ENCODE peak calls at places on chromosome 10, in nine cellular contexts. One of them, this sample, is unnamed.
A peak's percentile ranks its signal among the peaks of the same experiment; 100 is the strongest.

GRCh38 chr10:94212876-94213595 is 149.7 kb downstream of the NOC3L start:
- DNase-seq in left ventricle myocardium inferior: no peak
- DNase-seq in CD8-positive, alpha-beta T cell: no peak
- DNase-seq in thoracic aorta: no peak
- DNase-seq in fibroblast of lung: peak; percentile 63
- DNase-seq in adrenal gland: no peak
- DNase-seq in substantia nigra: no peak
- DNase-seq in brain microvascular endothelial cell: no peak
- DNase-seq in aorta: no peak
- DNase-seq in this sample: no peak

GRCh38 chr10:72170263-72170662 is 45.5 kb upstream of the ANAPC16 start:
- DNase-seq in left ventricle myocardium inferior: no peak
- DNase-seq in CD8-positive, alpha-beta T cell: no peak
- DNase-seq in thoracic aorta: no peak
- DNase-seq in fibroblast of lung: no peak
- DNase-seq in adrenal gland: peak; percentile 83
- DNase-seq in substantia nigra: no peak
- DNase-seq in brain microvascular endothelial cell: no peak
- DNase-seq in aorta: no peak
- DNase-seq in this sample: no peak

GRCh38 chr10:114482915-114483314 is 78.6 kb upstream of the AFAP1L2 start:
- DNase-seq in left ventricle myocardium inferior: no peak
- DNase-seq in CD8-positive, alpha-beta T cell: no peak
- DNase-seq in thoracic aorta: no peak
- DNase-seq in fibroblast of lung: no peak
- DNase-seq in adrenal gland: no peak
- DNase-seq in substantia nigra: no peak
- DNase-seq in brain microvascular endothelial cell: no peak
- DNase-seq in aorta: no peak
- DNase-seq in this sample: no peak

GRCh38 chr10:119608316-119609155 is 11.8 kb upstream of the TIAL1 start:
- DNase-seq in left ventricle myocardium inferior: peak; percentile 32
- DNase-seq in CD8-positive, alpha-beta T cell: no peak
- DNase-seq in thoracic aorta: no peak
- DNase-seq in fibroblast of lung: peak; percentile 40
- DNase-seq in adrenal gland: peak; percentile 65
- DNase-seq in substantia nigra: peak; percentile 47
- DNase-seq in brain microvascular endothelial cell: peak; percentile 8
- DNase-seq in aorta: peak; percentile 53
- DNase-seq in this sample: no peak

GRCh38 chr10:33129181-33129928 is 171.3 kb upstream of the ITGB1 start:
- DNase-seq in left ventricle myocardium inferior: peak; percentile 50
- DNase-seq in CD8-positive, alpha-beta T cell: no peak
- DNase-seq in thoracic aorta: no peak
- DNase-seq in fibroblast of lung: peak; percentile 97
- DNase-seq in adrenal gland: peak; percentile 31
- DNase-seq in substantia nigra: no peak
- DNase-seq in brain microvascular endothelial cell: peak; percentile 89
- DNase-seq in aorta: peak; percentile 71
- DNase-seq in this sample: no peak

GRCh38 chr10:42781893-42782445 is 626 bp upstream of the BMS1 start:
- DNase-seq in left ventricle myocardium inferior: no peak
- DNase-seq in CD8-positive, alpha-beta T cell: no peak
- DNase-seq in thoracic aorta: no peak
- DNase-seq in fibroblast of lung: no peak
- DNase-seq in adrenal gland: peak; percentile 26
- DNase-seq in substantia nigra: no peak
- DNase-seq in brain microvascular endothelial cell: no peak
- DNase-seq in aorta: no peak
- DNase-seq in this sample: no peak

GRCh38 chr10:5665380-5666323 is 743 bp downstream of the ASB13 start:
- DNase-seq in left ventricle myocardium inferior: peak; percentile 35
- DNase-seq in CD8-positive, alpha-beta T cell: no peak
- DNase-seq in thoracic aorta: no peak
- DNase-seq in fibroblast of lung: no peak
- DNase-seq in adrenal gland: peak; percentile 76
- DNase-seq in substantia nigra: peak; percentile 74
- DNase-seq in brain microvascular endothelial cell: no peak
- DNase-seq in aorta: no peak
- DNase-seq in this sample: peak; percentile 84

GRCh38 chr10:104286939-104287338 is 18.0 kb downstream of the GSTO2 start:
- DNase-seq in left ventricle myocardium inferior: no peak
- DNase-seq in CD8-positive, alpha-beta T cell: no peak
- DNase-seq in thoracic aorta: no peak
- DNase-seq in fibroblast of lung: no peak
- DNase-seq in adrenal gland: no peak
- DNase-seq in substantia nigra: no peak
- DNase-seq in brain microvascular endothelial cell: no peak
- DNase-seq in aorta: no peak
- DNase-seq in this sample: no peak

GRCh38 chr10:103197891-103198290 is 4.8 kb upstream of the NT5C2 start:
- DNase-seq in left ventricle myocardium inferior: no peak
- DNase-seq in CD8-positive, alpha-beta T cell: no peak
- DNase-seq in thoracic aorta: no peak
- DNase-seq in fibroblast of lung: no peak
- DNase-seq in adrenal gland: no peak
- DNase-seq in substantia nigra: no peak
- DNase-seq in brain microvascular endothelial cell: no peak
- DNase-seq in aorta: no peak
- DNase-seq in this sample: no peak

GRCh38 chr10:132420469-132421376 is 23.7 kb downstream of the PWWP2B start:
- DNase-seq in left ventricle myocardium inferior: no peak
- DNase-seq in CD8-positive, alpha-beta T cell: no peak
- DNase-seq in thoracic aorta: no peak
- DNase-seq in fibroblast of lung: peak; percentile 18
- DNase-seq in adrenal gland: peak; percentile 78
- DNase-seq in substantia nigra: no peak
- DNase-seq in brain microvascular endothelial cell: no peak
- DNase-seq in aorta: no peak
- DNase-seq in this sample: peak; percentile 92

GRCh38 chr10:14014423-14014822 is 316.3 kb downstream of the FRMD4A start:
- DNase-seq in left ventricle myocardium inferior: no peak
- DNase-seq in CD8-positive, alpha-beta T cell: no peak
- DNase-seq in thoracic aorta: no peak
- DNase-seq in fibroblast of lung: peak; percentile 18
- DNase-seq in adrenal gland: no peak
- DNase-seq in substantia nigra: no peak
- DNase-seq in brain microvascular endothelial cell: no peak
- DNase-seq in aorta: no peak
- DNase-seq in this sample: no peak

GRCh38 chr10:14019983-14020668 is 310.6 kb downstream of the FRMD4A start:
- DNase-seq in left ventricle myocardium inferior: no peak
- DNase-seq in CD8-positive, alpha-beta T cell: no peak
- DNase-seq in thoracic aorta: no peak
- DNase-seq in fibroblast of lung: no peak
- DNase-seq in adrenal gland: no peak
- DNase-seq in substantia nigra: no peak
- DNase-seq in brain microvascular endothelial cell: no peak
- DNase-seq in aorta: no peak
- DNase-seq in this sample: no peak

GRCh38 chr10:14016942-14017341 is 313.8 kb downstream of the FRMD4A start:
- DNase-seq in left ventricle myocardium inferior: no peak
- DNase-seq in CD8-positive, alpha-beta T cell: no peak
- DNase-seq in thoracic aorta: no peak
- DNase-seq in fibroblast of lung: no peak
- DNase-seq in adrenal gland: no peak
- DNase-seq in substantia nigra: no peak
- DNase-seq in brain microvascular endothelial cell: no peak
- DNase-seq in aorta: no peak
- DNase-seq in this sample: no peak

GRCh38 chr10:14016011-14016536 is 314.6 kb downstream of the FRMD4A start:
- DNase-seq in left ventricle myocardium inferior: peak; percentile 64
- DNase-seq in CD8-positive, alpha-beta T cell: no peak
- DNase-seq in thoracic aorta: no peak
- DNase-seq in fibroblast of lung: peak; percentile 40
- DNase-seq in adrenal gland: peak; percentile 57
- DNase-seq in substantia nigra: no peak
- DNase-seq in brain microvascular endothelial cell: peak; percentile 36
- DNase-seq in aorta: peak; percentile 83
- DNase-seq in this sample: no peak

DNA sequence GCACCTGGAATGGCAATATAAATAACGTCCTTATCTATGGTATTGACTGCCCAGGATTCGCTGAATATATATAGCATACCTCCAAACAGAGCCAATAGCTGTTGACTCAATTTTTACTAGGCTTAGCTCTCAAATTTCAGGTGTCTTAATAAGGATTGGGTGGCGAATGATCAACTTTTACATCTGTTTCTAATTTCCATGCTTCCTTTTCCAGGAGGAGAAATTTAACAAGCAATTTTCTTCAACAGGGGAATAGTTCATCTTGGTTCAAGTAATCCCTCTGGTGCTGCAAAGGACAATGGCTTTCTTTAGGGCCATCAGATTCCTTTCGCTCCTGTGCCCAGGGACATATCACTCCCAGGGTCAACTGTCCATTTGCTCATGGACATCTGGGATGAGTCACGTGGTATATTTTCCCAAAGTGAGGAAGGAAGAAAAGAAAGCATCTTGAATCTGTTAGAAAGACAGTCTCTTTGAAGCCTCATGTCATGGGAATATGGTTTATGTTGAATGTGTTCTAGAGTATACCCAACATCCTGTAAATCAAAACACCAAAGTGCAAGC is 313.3 kb downstream of the FRMD4A start:
- DNase-seq in left ventricle myocardium inferior: no peak
- DNase-seq in CD8-positive, alpha-beta T cell: no peak
- DNase-seq in thoracic aorta: no peak
- DNase-seq in fibroblast of lung: peak; percentile 35
- DNase-seq in adrenal gland: no peak
- DNase-seq in substantia nigra: no peak
- DNase-seq in brain microvascular endothelial cell: no peak
- DNase-seq in aorta: no peak
- DNase-seq in this sample: no peak
- H3K27ac ChIP-seq in left ventricle myocardium inferior: peak overlapping the region; percentile 29
- H3K27ac ChIP-seq in CD8-positive, alpha-beta T cell: no peak overlapping the region
- H3K27ac ChIP-seq in thoracic aorta: no peak overlapping the region
- H3K27ac ChIP-seq in fibroblast of lung: no peak overlapping the region
- H3K27ac ChIP-seq in adrenal gland: no peak overlapping the region
- H3K27ac ChIP-seq in substantia nigra: no peak overlapping the region
- H3K27ac ChIP-seq in brain microvascular endothelial cell: no peak overlapping the region
- H3K27ac ChIP-seq in aorta: no peak overlapping the region
- H3K27ac ChIP-seq in this sample: no peak overlapping the region

GRCh38 chr10:22604314-22605091 is 109.9 kb downstream of the PIP4K2A start:
- DNase-seq in left ventricle myocardium inferior: no peak
- DNase-seq in CD8-positive, alpha-beta T cell: no peak
- DNase-seq in thoracic aorta: no peak
- DNase-seq in fibroblast of lung: no peak
- DNase-seq in adrenal gland: no peak
- DNase-seq in substantia nigra: no peak
- DNase-seq in brain microvascular endothelial cell: no peak
- DNase-seq in aorta: no peak
- DNase-seq in this sample: peak; percentile 62

GRCh38 chr10:22603581-22603980 is 110.8 kb downstream of the PIP4K2A start:
- DNase-seq in left ventricle myocardium inferior: no peak
- DNase-seq in CD8-positive, alpha-beta T cell: no peak
- DNase-seq in thoracic aorta: no peak
- DNase-seq in fibroblast of lung: no peak
- DNase-seq in adrenal gland: no peak
- DNase-seq in substantia nigra: no peak
- DNase-seq in brain microvascular endothelial cell: no peak
- DNase-seq in aorta: no peak
- DNase-seq in this sample: no peak

GRCh38 chr10:22605168-22605567 is 109.2 kb downstream of the PIP4K2A start:
- DNase-seq in left ventricle myocardium inferior: no peak
- DNase-seq in CD8-positive, alpha-beta T cell: no peak
- DNase-seq in thoracic aorta: no peak
- DNase-seq in fibroblast of lung: peak; percentile 58
- DNase-seq in adrenal gland: no peak
- DNase-seq in substantia nigra: no peak
- DNase-seq in brain microvascular endothelial cell: no peak
- DNase-seq in aorta: no peak
- DNase-seq in this sample: no peak

GRCh38 chr10:22607261-22607660 is 107.1 kb downstream of the PIP4K2A start:
- DNase-seq in left ventricle myocardium inferior: no peak
- DNase-seq in CD8-positive, alpha-beta T cell: no peak
- DNase-seq in thoracic aorta: no peak
- DNase-seq in fibroblast of lung: no peak
- DNase-seq in adrenal gland: no peak
- DNase-seq in substantia nigra: no peak
- DNase-seq in brain microvascular endothelial cell: no peak
- DNase-seq in aorta: no peak
- DNase-seq in this sample: no peak

GRCh38 chr10:22606164-22606614 is 108.2 kb downstream of the PIP4K2A start:
- DNase-seq in left ventricle myocardium inferior: no peak
- DNase-seq in CD8-positive, alpha-beta T cell: no peak
- DNase-seq in thoracic aorta: no peak
- DNase-seq in fibroblast of lung: no peak
- DNase-seq in adrenal gland: peak; percentile 53
- DNase-seq in substantia nigra: no peak
- DNase-seq in brain microvascular endothelial cell: peak; percentile 39
- DNase-seq in aorta: peak; percentile 69
- DNase-seq in this sample: no peak
- H3K27ac ChIP-seq in left ventricle myocardium inferior: peak overlapping the region; percentile 20
- H3K27ac ChIP-seq in CD8-positive, alpha-beta T cell: peak overlapping the region; percentile 40
- H3K27ac ChIP-seq in thoracic aorta: no peak overlapping the region
- H3K27ac ChIP-seq in fibroblast of lung: no peak overlapping the region
- H3K27ac ChIP-seq in adrenal gland: peak overlapping the region; percentile 29
- H3K27ac ChIP-seq in substantia nigra: peak overlapping the region; percentile 68
- H3K27ac ChIP-seq in brain microvascular endothelial cell: no peak overlapping the region
- H3K27ac ChIP-seq in aorta: no peak overlapping the region
- H3K27ac ChIP-seq in this sample: no peak overlapping the region

GRCh38 chr10:77939561-77940001 is 13.0 kb upstream of the DLG5 start:
- DNase-seq in left ventricle myocardium inferior: peak; percentile 30
- DNase-seq in CD8-positive, alpha-beta T cell: no peak
- DNase-seq in thoracic aorta: no peak
- DNase-seq in fibroblast of lung: peak; percentile 92
- DNase-seq in adrenal gland: peak; percentile 47
- DNase-seq in substantia nigra: no peak
- DNase-seq in brain microvascular endothelial cell: peak; percentile 40
- DNase-seq in aorta: no peak
- DNase-seq in this sample: no peak
- H3K27ac ChIP-seq in left ventricle myocardium inferior: no peak overlapping the region
- H3K27ac ChIP-seq in CD8-positive, alpha-beta T cell: no peak overlapping the region
- H3K27ac ChIP-seq in thoracic aorta: peak overlapping the region; percentile 21
- H3K27ac ChIP-seq in fibroblast of lung: no peak overlapping the region
- H3K27ac ChIP-seq in adrenal gland: no peak overlapping the region
- H3K27ac ChIP-seq in substantia nigra: no peak overlapping the region
- H3K27ac ChIP-seq in brain microvascular endothelial cell: no peak overlapping the region
- H3K27ac ChIP-seq in aorta: no peak overlapping the region
- H3K27ac ChIP-seq in this sample: no peak overlapping the region

DNA sequence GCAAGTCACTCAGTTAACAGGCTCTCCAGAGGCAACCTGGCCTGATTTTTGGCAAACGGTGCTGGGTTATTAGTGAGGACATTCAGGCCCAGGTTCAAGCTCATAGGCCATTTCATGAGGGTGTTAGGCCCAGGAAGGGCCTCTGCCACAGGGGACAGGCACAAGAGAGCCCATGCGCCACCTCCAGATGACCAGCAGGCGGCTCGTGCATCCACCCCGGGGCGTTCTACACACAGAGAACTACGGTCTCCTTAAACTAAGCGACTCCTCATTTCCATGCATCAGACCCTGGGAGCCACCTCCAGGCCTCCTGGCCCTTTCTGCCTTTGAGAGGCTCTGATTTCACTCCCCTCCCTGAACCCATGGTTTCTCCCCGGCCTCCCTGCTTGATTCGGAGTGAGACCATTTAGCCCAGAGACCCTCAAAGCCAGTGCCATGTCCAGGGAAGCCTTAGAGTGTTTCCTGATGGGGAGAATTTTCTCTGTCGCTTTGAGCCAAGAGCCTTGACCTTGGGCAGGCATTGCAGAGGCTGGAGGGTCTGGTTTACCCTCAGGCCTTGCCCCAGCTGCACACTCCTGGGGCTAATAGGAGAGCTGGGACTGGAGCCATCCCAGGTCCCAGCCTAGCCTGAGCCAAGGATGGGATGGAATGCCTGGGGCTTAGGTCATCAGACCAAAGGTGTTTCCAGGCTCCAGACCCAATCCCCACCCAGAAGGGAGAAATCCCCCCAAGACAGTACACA is 188.0 kb downstream of the GRID1 start:
- DNase-seq in left ventricle myocardium inferior: no peak
- DNase-seq in CD8-positive, alpha-beta T cell: no peak
- DNase-seq in thoracic aorta: no peak
- DNase-seq in fibroblast of lung: no peak
- DNase-seq in adrenal gland: no peak
- DNase-seq in substantia nigra: no peak
- DNase-seq in brain microvascular endothelial cell: no peak
- DNase-seq in aorta: no peak
- DNase-seq in this sample: no peak
- H3K27ac ChIP-seq in left ventricle myocardium inferior: no peak overlapping the region
- H3K27ac ChIP-seq in CD8-positive, alpha-beta T cell: no peak overlapping the region
- H3K27ac ChIP-seq in thoracic aorta: no peak overlapping the region
- H3K27ac ChIP-seq in fibroblast of lung: no peak overlapping the region
- H3K27ac ChIP-seq in adrenal gland: no peak overlapping the region
- H3K27ac ChIP-seq in substantia nigra: peak overlapping the region; percentile 62
- H3K27ac ChIP-seq in brain microvascular endothelial cell: no peak overlapping the region
- H3K27ac ChIP-seq in aorta: no peak overlapping the region
- H3K27ac ChIP-seq in this sample: no peak overlapping the region

This sample was measured in kidney.